ENCODE peak calls at places on chromosomes 7 and 10, in ten cellular contexts. U is esophagus muscularis mucosa, Z is IMR-90, D is uterus, T is gastrocnemius medialis, M is transverse colon, P is A549, I is body of pancreas, N is HepG2, Y is tibial nerve. J is an unnamed sample.

GRCh38 chr7:26292768-26293560 is 1.3 kb downstream of the SNX10 start:
- DNase-seq in M (peak; percentile 9), D (peak; percentile 50), Y (no peak), N (peak; percentile 42), T (no peak), P (no peak), U (no peak), Z (no peak), I (peak; percentile 18), J (peak; percentile 58)

GRCh38 chr10:103859161-103860141 is 4.1 kb upstream of the SH3PXD2A start:
- DNase-seq in D (peak; percentile 66), P (peak; percentile 69), N (peak; percentile 72), U (no peak), Z (peak; percentile 74), I (peak; percentile 70), T (peak; percentile 59), M (peak; percentile 73), Y (peak; percentile 44), J (no peak)

GRCh38 chr10:74040200-74041126 is 42.5 kb downstream of the VCL start:
- DNase-seq in U (no peak), Z (no peak), Y (no peak), D (no peak), M (no peak), I (no peak), P (no peak), N (no peak), T (no peak), J (no peak)

GRCh38 chr10:130326954-130327353 is 190.8 kb downstream of the GLRX3 start:
- DNase-seq in D (no peak), Z (no peak), N (no peak), M (no peak), Y (no peak), U (no peak), P (no peak), I (no peak), T (no peak), J (no peak)

GRCh38 chr7:104252409-104253134 is 44.8 kb upstream of the ORC5 start:
- DNase-seq in D (no peak), M (no peak), Y (no peak), Z (no peak), T (no peak), N (peak; percentile 12), U (no peak), P (peak; percentile 18), I (no peak), J (no peak)

GRCh38 chr7:51160990-51161615 is 155.5 kb downstream of the COBL start:
- DNase-seq in T (peak; percentile 41), Y (peak; percentile 40), U (no peak), I (peak; percentile 70), M (peak; percentile 53), D (peak; percentile 61), N (peak; percentile 42), P (peak; percentile 38), Z (peak; percentile 68), J (no peak)

GRCh38 chr7:22582860-22583640 is 83.1 kb upstream of the STEAP1B start:
- DNase-seq in T (no peak), M (no peak), N (no peak), I (peak; percentile 50), Z (peak; percentile 89), Y (no peak), D (no peak), P (peak; percentile 48), U (no peak), J (no peak)

GRCh38 chr7:142776206-142776844 is 5.6 kb downstream of the PRSS2 start:
- DNase-seq in P (no peak), Z (peak; percentile 40), I (peak; percentile 52), N (no peak), U (no peak), M (no peak), Y (no peak), D (no peak), T (no peak), J (no peak)

GRCh38 chr7:94933256-94933990 is 26.0 kb downstream of the PPP1R9A start:
- DNase-seq in Y (no peak), I (no peak), T (no peak), M (no peak), U (no peak), P (no peak), D (no peak), Z (no peak), N (no peak), J (no peak)

GRCh38 chr7:97337849-97338248 is 220.4 kb downstream of the SDHAF3 start:
- DNase-seq in Z (no peak), I (no peak), U (no peak), N (no peak), D (no peak), P (no peak), Y (no peak), M (no peak), T (no peak), J (no peak)
- TF ChIP-seq CTCF in Z (no peak), I (no peak), U (no peak), N (no peak), D (no peak), P (no peak), Y (no peak), M (no peak), T (no peak), J (no peak)

DNA sequence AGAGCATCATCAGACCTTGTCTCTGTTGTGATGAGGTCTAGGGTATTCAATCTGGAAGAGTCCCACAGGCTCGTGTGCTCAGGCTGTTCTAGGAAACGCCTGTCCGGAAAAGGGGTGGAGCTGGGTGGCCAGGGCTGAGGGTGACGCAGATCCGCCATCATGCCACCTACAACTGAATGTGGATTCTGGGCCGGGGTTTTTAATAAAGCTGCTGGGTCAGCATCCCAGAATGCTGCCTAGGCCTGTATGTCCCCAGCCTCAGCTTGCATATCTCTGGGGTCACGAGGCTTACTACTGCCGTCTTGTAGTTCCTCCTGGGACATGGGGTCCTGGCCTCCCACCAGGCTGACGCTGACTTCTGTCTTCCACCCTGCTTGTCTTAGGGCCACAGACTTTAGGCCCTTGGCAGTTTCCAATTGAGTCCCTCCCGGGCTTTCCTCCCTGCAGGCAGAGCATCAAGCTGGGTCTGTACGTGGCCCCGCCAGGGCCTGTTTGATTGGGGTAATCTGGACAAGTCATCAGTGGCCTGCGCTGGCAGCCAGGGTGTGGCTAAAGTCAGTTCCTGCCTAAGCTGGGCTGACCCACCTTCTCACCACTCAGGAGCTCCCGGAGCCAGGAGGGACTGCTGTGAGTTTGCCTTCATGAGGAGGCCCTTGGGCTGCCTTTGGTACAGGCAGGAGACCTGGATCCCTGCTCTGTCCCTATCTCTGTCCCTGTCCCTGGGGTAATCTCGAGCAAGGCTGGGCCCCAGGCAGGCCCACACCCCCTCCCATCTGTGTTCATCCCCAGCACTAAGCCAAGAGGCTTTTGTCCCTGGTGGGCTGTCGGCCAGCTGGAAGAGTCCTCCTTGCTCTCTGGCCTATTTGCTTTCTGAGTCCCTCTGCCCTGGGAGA is 79.9 kb downstream of the ZMIZ1 start:
- DNase-seq in D (peak; percentile 71), I (no peak), P (no peak), M (peak; percentile 72), Y (peak; percentile 37), U (no peak), T (peak; percentile 80), Z (peak; percentile 40), N (no peak), J (peak; percentile 77)
- H3K4me3 ChIP-seq in D (no peak overlapping the region), I (no peak overlapping the region), P (no peak overlapping the region), M (no peak overlapping the region), Y (no peak overlapping the region), U (no peak overlapping the region), T (peak overlapping the region; percentile 9), Z (no peak overlapping the region), N (no peak overlapping the region), J (no peak overlapping the region)

GRCh38 chr7:44797329-44798258 is 1.1 kb downstream of the PPIA start:
- DNase-seq in N (peak; percentile 79), D (peak; percentile 85), U (peak; percentile 96), P (peak; percentile 81), Y (peak; percentile 82), Z (peak; percentile 84), I (peak; percentile 87), M (peak; percentile 93), T (peak; percentile 86), J (peak; percentile 98)
- TF ChIP-seq POLR2A in N (peak; percentile 15), D (no peak), U (no peak), P (peak; percentile 26), Y (peak; percentile 24), Z (peak; percentile 77), I (no peak), M (peak; percentile 37), T (peak; percentile 27), J (no peak)

GRCh38 chr7:370775-371118 is 80.8 kb downstream of the FOXL3 start:
- DNase-seq in P (no peak), T (no peak), I (no peak), Y (no peak), Z (no peak), M (no peak), U (no peak), D (no peak), N (no peak), J (no peak)

GRCh38 chr7:369476-369980 is 79.6 kb downstream of the FOXL3 start:
- DNase-seq in P (no peak), N (no peak), I (peak; percentile 62), U (no peak), M (peak; percentile 55), D (no peak), Y (no peak), T (no peak), Z (no peak), J (no peak)

GRCh38 chr7:371119-371778 is 81.3 kb downstream of the FOXL3 start:
- DNase-seq in N (peak; percentile 90), Y (peak; percentile 8), T (no peak), U (no peak), P (peak; percentile 48), I (no peak), Z (no peak), M (peak; percentile 57), D (no peak), J (no peak)

GRCh38 chr7:368651-369475 is 78.9 kb downstream of the FOXL3 start:
- DNase-seq in T (no peak), Y (no peak), P (no peak), N (no peak), I (no peak), M (no peak), Z (no peak), U (no peak), D (no peak), J (no peak)

DNA sequence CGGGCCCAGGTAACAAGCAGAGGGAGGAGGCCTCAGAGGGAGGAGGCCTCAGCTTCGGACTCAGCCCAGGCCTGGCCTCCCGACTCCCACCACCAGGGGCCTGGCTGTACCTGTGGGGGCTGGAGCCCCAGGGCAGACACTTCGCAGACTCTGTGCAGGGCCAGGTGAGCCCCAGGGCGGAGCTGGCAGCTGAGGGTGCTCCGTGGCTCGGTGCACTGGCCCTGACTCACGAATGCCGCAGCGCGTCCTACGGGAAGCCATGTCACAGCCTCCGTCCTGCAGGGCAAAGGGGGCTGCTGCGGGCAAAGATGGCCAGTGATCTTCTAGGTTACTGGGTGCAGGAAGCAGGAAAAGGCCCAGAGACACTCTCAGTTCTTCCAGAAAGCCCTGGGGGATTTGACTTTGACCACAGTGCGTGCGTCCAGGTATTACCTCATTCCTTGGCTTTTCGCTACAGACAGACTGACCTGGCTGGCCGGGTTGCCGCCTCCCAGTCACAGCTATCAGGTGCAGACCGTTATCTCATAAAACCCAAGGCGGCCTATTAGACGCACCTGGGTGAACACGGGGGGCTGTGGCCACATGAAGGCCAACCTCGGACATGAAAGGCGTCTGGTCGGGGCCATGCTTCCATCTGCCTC is 80.1 kb downstream of the FOXL3 start:
- DNase-seq in Y (no peak), D (no peak), M (peak; percentile 16), N (no peak), U (no peak), Z (no peak), P (no peak), I (peak; percentile 66), T (no peak), J (no peak)
- TF ChIP-seq CTCF in Y (no peak), D (no peak), M (peak; percentile 59), N (no peak), U (no peak), Z (no peak), P (no peak), I (no peak), T (no peak), J (no peak)

J was measured in lower leg skin.